ENCODE peak calls at places on chromosome 12, in four cellular contexts. T, R, D and V are unnamed samples.

GRCh38 chr12:19490908-19491307 is 51.6 kb downstream of the AEBP2 start:
- DNase-seq in T (no peak), R (no peak), D (no peak), V (no peak)

GRCh38 chr12:80321653-80322052 is 122.4 kb upstream of the PTPRQ start:
- DNase-seq in T (no peak), R (no peak), D (no peak), V (no peak)

GRCh38 chr12:23887055-23887835 is 62.2 kb downstream of the SOX5 start:
- DNase-seq in T (no peak), R (no peak), D (no peak), V (no peak)

GRCh38 chr12:79454338-79454777 is 236.4 kb downstream of the PAWR start:
- DNase-seq in T (no peak), R (no peak), D (peak; percentile 4), V (no peak)

GRCh38 chr12:107291018-107291417 is 197.7 kb upstream of the CRY1 start:
- DNase-seq in T (no peak), R (no peak), D (no peak), V (no peak)

GRCh38 chr12:53492188-53492587 is 7.1 kb downstream of the MAP3K12 start:
- DNase-seq in T (peak; percentile 61), R (no peak), D (no peak), V (peak; percentile 67)

GRCh38 chr12:107329569-107330324 is 236.4 kb upstream of the CRY1 start:
- DNase-seq in T (no peak), R (no peak), D (no peak), V (no peak)

GRCh38 chr12:91361864-91362263 is 179.2 kb upstream of the DCN start:
- DNase-seq in T (no peak), R (no peak), D (no peak), V (no peak)

GRCh38 chr12:78164154-78164553 is 333.5 kb downstream of the NAV3 start:
- DNase-seq in T (no peak), R (no peak), D (no peak), V (no peak)

GRCh38 chr12:115261691-115262398 is 577.9 kb upstream of the TBX3 start:
- DNase-seq in T (no peak), R (no peak), D (no peak), V (no peak)

GRCh38 chr12:90953956-90954421 is 987 bp downstream of the CCER1 start:
- DNase-seq in T (peak; percentile 63), R (peak; percentile 41), D (peak; percentile 18), V (no peak)

GRCh38 chr12:117134721-117135120 is 35.5 kb upstream of the TESC start:
- DNase-seq in T (no peak), R (no peak), D (no peak), V (no peak)

GRCh38 chr12:88391556-88391955 is 188.7 kb downstream of the KITLG start:
- DNase-seq in T (no peak), R (no peak), D (no peak), V (no peak)

GRCh38 chr12:53467880-53468279 is 16.0 kb downstream of the PCBP2 start:
- DNase-seq in T (peak; percentile 38), R (no peak), D (no peak), V (no peak)

GRCh38 chr12:93743999-93744689 is 67.0 kb downstream of the CRADD start:
- DNase-seq in T (no peak), R (no peak), D (no peak), V (no peak)

GRCh38 chr12:101792046-101792931 is 38.5 kb downstream of the GNPTAB start:
- DNase-seq in T (no peak), R (no peak), D (no peak), V (no peak)
- TF ChIP-seq CTCF in T (peak; percentile 39), R (no peak), D (no peak), V (peak; percentile 14)

DNA sequence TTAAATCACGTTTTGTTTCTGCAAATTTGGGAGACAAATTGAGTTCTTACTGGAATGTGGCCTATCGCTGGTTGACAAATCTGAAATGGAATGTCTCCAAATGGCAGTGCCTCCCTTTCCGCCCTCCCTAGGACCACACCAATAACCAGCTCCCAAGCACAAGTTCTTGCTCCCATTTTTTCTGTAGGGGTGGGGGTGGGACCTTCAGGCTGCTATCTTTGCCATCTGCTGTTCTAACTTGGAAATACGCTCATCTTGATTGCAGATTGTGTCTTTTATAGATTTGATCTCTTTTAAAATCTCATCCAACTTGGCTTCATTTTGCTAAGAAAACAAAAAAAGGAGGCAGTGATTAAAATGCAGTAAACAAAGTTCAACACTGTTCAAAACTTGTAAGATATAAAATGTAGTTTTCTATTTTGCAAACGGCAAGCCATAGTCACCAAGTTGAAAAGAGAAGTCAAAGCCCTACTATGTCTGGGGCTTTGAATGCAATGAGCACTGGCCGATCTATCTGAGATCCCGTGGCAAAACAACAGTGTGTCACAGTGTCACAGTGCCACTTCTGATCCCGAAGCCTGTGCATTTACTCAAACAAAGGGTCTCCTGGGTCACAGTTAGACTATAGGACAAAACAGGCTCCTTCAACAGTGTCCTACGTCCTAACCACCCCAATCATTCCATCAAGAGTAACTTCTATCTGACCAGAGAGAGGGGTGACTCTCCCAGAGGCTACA is 13.7 kb upstream of the SELPLG start:
- DNase-seq in T (no peak), R (no peak), D (no peak), V (no peak)
- TF ChIP-seq CTCF in T (no peak), R (no peak), D (no peak), V (no peak)

DNA sequence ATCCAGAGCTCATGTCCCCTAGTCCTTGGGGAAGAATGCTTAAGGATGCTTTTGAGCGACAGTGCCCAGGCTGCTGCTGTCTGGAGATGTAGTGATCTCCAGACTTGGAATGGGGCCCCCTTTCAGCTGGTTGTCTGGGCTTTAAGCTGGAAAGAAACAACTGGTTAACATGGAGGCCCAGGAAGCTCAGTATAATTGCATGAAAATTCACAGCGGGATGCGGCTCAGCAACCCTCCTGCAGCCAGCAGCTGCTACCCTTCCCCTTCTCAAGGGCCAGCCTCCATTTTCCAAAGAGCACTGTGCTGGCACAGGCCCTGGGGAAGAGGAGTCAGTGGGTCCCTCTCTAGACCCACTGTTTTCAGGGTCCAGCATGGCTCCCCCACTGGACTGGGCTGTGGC is 26.3 kb downstream of the RAB35 start:
- DNase-seq in T (no peak), R (no peak), D (no peak), V (no peak)
- TF ChIP-seq CTCF in T (no peak), R (no peak), D (no peak), V (no peak)

DNA sequence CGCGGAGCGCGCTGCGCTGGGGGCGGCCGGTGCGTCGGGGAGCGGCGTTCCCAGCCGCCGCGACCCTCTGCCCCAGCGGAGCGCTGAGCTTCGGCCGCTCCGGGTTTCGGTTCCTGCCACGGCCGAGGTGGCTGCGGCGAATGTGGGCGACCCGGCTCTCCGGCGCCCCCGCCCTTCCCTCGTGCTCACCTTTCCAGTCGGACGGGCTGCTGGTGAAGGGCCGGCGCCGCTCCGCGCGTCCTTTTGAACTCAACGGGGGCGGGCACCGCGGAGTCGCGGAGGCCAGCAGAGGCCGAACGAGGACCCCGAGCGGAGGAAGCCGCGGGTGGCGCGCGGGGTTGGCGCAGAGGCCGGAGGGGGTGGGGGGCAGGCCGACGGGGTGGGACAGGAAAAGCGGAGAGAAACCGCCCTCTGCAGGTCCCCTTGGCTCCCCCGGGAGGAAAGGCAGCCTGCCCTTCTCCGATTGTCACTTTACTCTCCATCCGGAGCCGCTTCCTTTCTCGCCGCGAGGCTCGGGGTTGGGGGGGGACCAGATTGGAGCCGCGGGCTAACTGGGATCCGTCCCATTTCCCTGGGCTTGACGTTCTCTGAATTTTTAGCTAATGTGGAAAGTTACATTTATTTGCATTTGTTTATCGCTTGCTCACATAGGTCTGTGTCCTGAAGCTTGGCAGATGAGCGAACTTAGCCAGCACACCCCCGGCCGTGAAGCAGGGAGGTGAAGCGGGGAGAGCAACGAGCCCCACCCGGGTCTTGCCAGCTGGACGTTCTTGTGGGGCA is at the start of gene SMAGP:
- DNase-seq in T (peak; percentile 94), R (peak; percentile 69), D (peak; percentile 83), V (peak; percentile 69)
- TF ChIP-seq CTCF in T (no peak), R (no peak), D (no peak), V (no peak)

GRCh38 chr12:95723693-95724384 is 66.7 kb downstream of the NTN4 start:
- DNase-seq in T (no peak), R (no peak), D (no peak), V (no peak)

GRCh38 chr12:95718001-95718400 is 72.6 kb downstream of the NTN4 start:
- DNase-seq in T (no peak), R (no peak), D (no peak), V (no peak)

GRCh38 chr12:95718772-95719171 is 71.8 kb downstream of the NTN4 start:
- DNase-seq in T (no peak), R (no peak), D (no peak), V (no peak)

GRCh38 chr12:95724767-95725166 is 65.8 kb downstream of the NTN4 start:
- DNase-seq in T (no peak), R (no peak), D (no peak), V (no peak)

DNA sequence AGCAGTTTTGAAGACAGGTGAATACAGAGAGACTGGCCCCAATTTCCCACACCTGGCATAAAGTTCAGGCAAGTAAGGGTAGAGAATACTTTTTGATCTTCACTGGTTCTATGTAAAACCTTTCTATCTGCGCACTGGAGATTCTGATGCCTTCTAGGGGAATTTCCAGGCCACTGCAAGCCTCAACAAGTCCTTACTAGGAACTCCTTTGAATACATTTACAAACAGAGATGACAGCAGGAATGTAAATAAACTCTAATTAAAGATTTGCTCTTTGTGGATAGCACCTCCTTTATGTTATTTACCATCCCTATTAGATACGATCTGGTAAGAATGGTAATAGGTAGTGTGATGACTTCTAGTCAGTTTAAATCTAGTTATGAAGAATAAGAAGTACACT is 69.2 kb downstream of the NTN4 start:
- DNase-seq in T (no peak), R (no peak), D (no peak), V (no peak)
- TF ChIP-seq CTCF in T (no peak), R (no peak), D (no peak), V (peak; percentile 11)